ENCODE peak calls at places on chromosomes 5 and 9, in five cellular contexts. T is CD4-positive, alpha-beta T cell; X is fibroblast of lung; Q is IMR-90; D is ovary. R is an unnamed sample.
A peak's percentile ranks its signal among the peaks of the same experiment; 100 is the strongest.

GRCh38 chr9:84111726-84112125 is 131.1 kb downstream of the RMI1 start:
- DNase-seq in T (no peak), X (no peak), Q (no peak), D (no peak), R (peak; percentile 40)

GRCh38 chr5:160233215-160233614 is 3.9 kb downstream of the FABP6 start:
- DNase-seq in T (no peak), X (no peak), Q (peak; percentile 30), D (no peak), R (peak; percentile 26)

GRCh38 chr5:126972062-126972895 is 58.1 kb downstream of the MARCHF3 start:
- DNase-seq in T (no peak), X (peak; percentile 17), Q (no peak), D (no peak), R (no peak)

GRCh38 chr5:131720714-131721113 is 76.1 kb downstream of the FNIP1 start:
- DNase-seq in T (no peak), X (peak; percentile 12), Q (no peak), D (no peak), R (no peak)

GRCh38 chr5:124162782-124163532 is 583.5 kb downstream of the ZNF608 start:
- DNase-seq in T (no peak), X (no peak), Q (peak; percentile 44), D (no peak), R (peak; percentile 52)

GRCh38 chr5:178542455-178542854 is 47.7 kb downstream of the COL23A1 start:
- DNase-seq in T (no peak), X (no peak), Q (no peak), D (no peak), R (no peak)

GRCh38 chr5:78300464-78301045 is 6.1 kb upstream of the AP3B1 start:
- DNase-seq in T (no peak), X (peak; percentile 47), Q (peak; percentile 23), D (no peak), R (peak; percentile 31)

GRCh38 chr5:14239951-14240350 is 96.8 kb downstream of the TRIO start:
- DNase-seq in T (no peak), X (peak; percentile 16), Q (no peak), D (no peak), R (no peak)

GRCh38 chr9:126222363-126222834 is 104.2 kb upstream of the MVB12B start:
- DNase-seq in T (no peak), X (no peak), Q (no peak), D (no peak), R (no peak)

GRCh38 chr5:103808464-103809106 is 246.0 kb upstream of the NUDT12 start:
- DNase-seq in T (no peak), X (peak; percentile 73), Q (peak; percentile 50), D (no peak), R (peak; percentile 31)

GRCh38 chr5:54834121-54834842 is 151.1 kb downstream of the ESM1 start:
- DNase-seq in T (no peak), X (no peak), Q (no peak), D (no peak), R (no peak)

GRCh38 chr5:147481376-147481775 is 28.5 kb downstream of the DPYSL3 start:
- DNase-seq in T (no peak), X (peak; percentile 90), Q (peak; percentile 88), D (no peak), R (peak; percentile 89)

GRCh38 chr5:58459276-58459859 is 518 bp downstream of the PLK2 start:
- DNase-seq in T (no peak), X (peak; percentile 40), Q (peak; percentile 38), D (no peak), R (peak; percentile 70)

GRCh38 chr5:17143335-17143734 is 74.1 kb upstream of the BASP1 start:
- DNase-seq in T (no peak), X (peak; percentile 30), Q (peak; percentile 62), D (no peak), R (no peak)

GRCh38 chr9:134036130-134036529 is 10.8 kb downstream of the BRD3OS start:
- DNase-seq in T (no peak), X (no peak), Q (no peak), D (no peak), R (no peak)

GRCh38 chr9:99071313-99072039 is 33.4 kb upstream of the TGFBR1 start:
- DNase-seq in T (no peak), X (no peak), Q (peak; percentile 48), D (no peak), R (peak; percentile 27)

GRCh38 chr9:125803526-125803925 is 56.4 kb downstream of the PBX3 start:
- DNase-seq in T (no peak), X (no peak), Q (no peak), D (no peak), R (no peak)

GRCh38 chr9:93132287-93132927 is 1.6 kb downstream of the NINJ1 start:
- DNase-seq in T (no peak), X (peak; percentile 64), Q (no peak), D (peak; percentile 79), R (peak; percentile 82)

GRCh38 chr9:96457266-96457665 is 7.3 kb downstream of the HABP4 start:
- DNase-seq in T (no peak), X (peak; percentile 20), Q (no peak), D (no peak), R (no peak)

GRCh38 chr5:52024363-52024762 is 641.1 kb downstream of the ISL1 start:
- DNase-seq in T (no peak), X (no peak), Q (no peak), D (no peak), R (peak; percentile 1)

GRCh38 chr5:173010547-173011464 is 27.2 kb downstream of the ATP6V0E1 start:
- DNase-seq in T (no peak), X (peak; percentile 31), Q (peak; percentile 32), D (no peak), R (peak; percentile 23)

GRCh38 chr9:38201844-38202243 is 132.8 kb upstream of the SHB start:
- DNase-seq in T (no peak), X (no peak), Q (no peak), D (no peak), R (no peak)

GRCh38 chr5:114062940-114063867 is 298.7 kb upstream of the KCNN2 start:
- DNase-seq in T (no peak), X (no peak), Q (peak; percentile 10), D (no peak), R (no peak)

GRCh38 chr5:171801-172331 is 19.4 kb upstream of the LRRC14B start:
- DNase-seq in T (no peak), X (no peak), Q (no peak), D (peak; percentile 52), R (no peak)

GRCh38 chr5:139472410-139473030 is 1.7 kb downstream of the SMIM33 start:
- DNase-seq in T (no peak), X (no peak), Q (no peak), D (no peak), R (no peak)

GRCh38 chr9:37792122-37792521 is 7.3 kb upstream of the EXOSC3 start:
- DNase-seq in T (no peak), X (no peak), Q (no peak), D (no peak), R (no peak)

GRCh38 chr5:332843-333242 is 11.3 kb downstream of the AHRR start:
- DNase-seq in T (no peak), X (no peak), Q (no peak), D (no peak), R (no peak)

DNA sequence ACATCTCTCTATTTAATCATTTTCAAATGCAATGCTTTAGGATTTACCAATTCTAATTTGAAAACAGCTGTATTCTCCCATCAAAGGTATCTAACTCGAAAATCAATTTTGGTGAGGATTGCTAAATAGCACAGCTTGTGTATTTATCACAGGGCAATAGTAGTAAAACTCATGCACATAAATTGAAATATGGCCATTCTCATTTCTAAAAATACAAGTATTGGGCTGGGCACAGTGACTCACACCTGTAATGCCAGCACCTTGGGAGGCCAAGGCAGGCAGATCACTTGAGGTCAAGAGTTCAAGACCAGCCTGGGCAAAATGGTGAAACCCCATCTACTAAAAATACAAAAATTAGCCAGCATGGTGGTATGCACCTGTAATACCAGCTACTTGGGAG is 164.8 kb upstream of the RASA1 start:
- DNase-seq in T (no peak), X (no peak), Q (no peak), D (no peak), R (no peak)
- H3K27ac ChIP-seq in T (no peak overlapping the region), X (no peak overlapping the region), Q (no peak overlapping the region), D (no peak overlapping the region), R (no peak overlapping the region)

DNA sequence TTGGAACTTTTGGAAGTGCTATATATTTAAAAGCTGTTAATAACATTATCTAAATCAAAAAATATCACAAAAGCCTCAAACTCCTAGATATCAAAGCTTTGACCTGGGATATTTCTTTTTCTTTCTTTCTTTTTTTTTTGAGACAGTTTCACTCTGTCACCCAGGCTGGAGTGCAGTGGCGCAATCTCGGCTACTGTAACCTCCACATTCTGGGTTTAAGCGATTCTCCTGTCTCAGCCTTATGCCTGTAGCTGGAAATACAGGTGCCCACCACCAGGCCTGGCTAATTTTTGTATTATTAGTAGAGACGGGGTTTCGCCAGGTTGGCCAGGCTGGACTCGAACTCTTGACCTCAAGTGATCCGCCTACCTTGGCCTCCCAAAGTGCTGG is 31.3 kb downstream of the RAPGEF1 start:
- DNase-seq in T (no peak), X (no peak), Q (no peak), D (no peak), R (no peak)
- H3K27ac ChIP-seq in T (no peak overlapping the region), X (peak overlapping the region; percentile 71), Q (no peak overlapping the region), D (no peak overlapping the region), R (peak overlapping the region; percentile 91)

GRCh38 chr9:79166005-79166404 is 405.8 kb upstream of the TLE4 start:
- DNase-seq in T (no peak), X (no peak), Q (peak; percentile 20), D (no peak), R (peak; percentile 27)

GRCh38 chr9:79164396-79164795 is 407.4 kb upstream of the TLE4 start:
- DNase-seq in T (no peak), X (no peak), Q (peak; percentile 10), D (no peak), R (peak; percentile 30)

GRCh38 chr9:79165006-79165405 is 406.8 kb upstream of the TLE4 start:
- DNase-seq in T (no peak), X (peak; percentile 80), Q (peak; percentile 79), D (no peak), R (peak; percentile 73)

GRCh38 chr9:79163544-79163943 is 408.2 kb upstream of the TLE4 start:
- DNase-seq in T (no peak), X (no peak), Q (no peak), D (no peak), R (no peak)
- H3K27ac ChIP-seq in T (no peak overlapping the region), X (no peak overlapping the region), Q (no peak overlapping the region), D (no peak overlapping the region), R (no peak overlapping the region)

GRCh38 chr5:134824681-134825080 is 21.1 kb upstream of the C5orf24 start:
- DNase-seq in T (no peak), X (no peak), Q (no peak), D (no peak), R (no peak)
- H3K27ac ChIP-seq in T (no peak overlapping the region), X (no peak overlapping the region), Q (no peak overlapping the region), D (no peak overlapping the region), R (no peak overlapping the region)

DNA sequence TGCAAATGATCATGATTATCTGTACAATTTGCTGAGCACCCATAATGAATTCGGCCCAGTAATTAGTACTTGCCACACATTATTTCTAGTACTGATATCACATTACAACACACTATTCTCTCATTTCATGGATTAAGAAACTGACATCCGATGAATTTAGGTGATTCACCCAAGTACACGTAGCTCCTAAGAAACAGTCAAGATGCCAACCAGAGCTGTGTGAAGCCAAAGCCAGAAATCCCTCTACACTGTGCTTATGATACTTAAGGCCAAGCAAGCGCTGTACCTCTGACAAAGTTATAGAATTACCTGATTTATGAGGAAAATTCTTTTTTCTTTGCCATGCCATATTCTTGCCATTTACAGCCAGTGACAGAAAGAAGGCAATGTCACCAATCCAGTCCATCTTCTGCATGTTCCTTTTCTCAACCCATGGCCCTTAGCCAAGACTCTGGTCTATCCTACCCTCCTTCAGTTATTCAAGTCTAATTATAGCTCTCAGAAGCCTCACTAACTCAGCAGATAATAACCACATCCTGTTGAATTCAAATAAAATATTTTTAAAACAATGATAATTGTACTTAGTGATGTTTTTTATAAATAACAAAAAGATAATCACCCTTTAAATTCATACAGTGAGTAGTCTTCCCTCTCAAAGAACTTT is 74.3 kb upstream of the PTGER4 start:
- DNase-seq in T (no peak), X (no peak), Q (peak; percentile 27), D (no peak), R (no peak)
- H3K27ac ChIP-seq in T (no peak overlapping the region), X (no peak overlapping the region), Q (no peak overlapping the region), D (no peak overlapping the region), R (no peak overlapping the region)

R was measured in GM23248.